ENCODE peak calls at places on chromosomes 7 and 10, in seven cellular contexts. B is sigmoid colon, I is transverse colon, L is adipocyte, M is ovary, S is aorta, R is mucosa of descending colon. Q is an unnamed sample. For H3K4me1, the result is how much of the 10 kb centered on the place peaks cover.

GRCh38 chr10:123101844-123102243 is 33.9 kb upstream of the HMX3 start:
- DNase-seq in B (no peak), I (peak), L (no peak), M (no peak), S (no peak), R (peak), Q (no peak)

GRCh38 chr10:124403548-124403947 is 15.2 kb downstream of the OAT start:
- DNase-seq in B (no peak), I (no peak), L (peak), M (no peak), S (peak), R (peak), Q (no peak)

GRCh38 chr7:30406664-30407425 is 71.7 kb downstream of the NOD1 start:
- DNase-seq in B (no peak), I (no peak), L (no peak), M (no peak), S (no peak), R (no peak), Q (no peak)

GRCh38 chr10:19702215-19702614 is 114.0 kb upstream of the PLXDC2 start:
- DNase-seq in B (no peak), I (no peak), L (peak), M (no peak), S (no peak), R (no peak), Q (no peak)

GRCh38 chr7:36370046-36370445 is 19.6 kb upstream of the ANLN start:
- DNase-seq in B (no peak), I (no peak), L (no peak), M (no peak), S (no peak), R (no peak), Q (no peak)

GRCh38 chr7:46363688-46364087 is 442.6 kb upstream of the IGFBP3 start:
- DNase-seq in B (no peak), I (no peak), L (no peak), M (no peak), S (no peak), R (peak), Q (peak)

GRCh38 chr10:24448351-24449009 is 239.5 kb downstream of the KIAA1217 start:
- DNase-seq in B (no peak), I (no peak), L (peak), M (no peak), S (no peak), R (no peak), Q (no peak)

GRCh38 chr10:28276384-28276783 is 26.5 kb downstream of the MPP7 start:
- DNase-seq in B (no peak), I (no peak), L (no peak), M (no peak), S (no peak), R (no peak), Q (no peak)

GRCh38 chr10:97081621-97082235 is 104.0 kb downstream of the SLIT1 start:
- DNase-seq in B (no peak), I (peak), L (peak), M (peak), S (no peak), R (peak), Q (peak)

GRCh38 chr7:72316148-72316547 is 96.0 kb downstream of the CALN1 start:
- DNase-seq in B (no peak), I (no peak), L (no peak), M (no peak), S (no peak), R (no peak), Q (no peak)

GRCh38 chr10:4246881-4247358 is 461.9 kb upstream of the KLF6 start:
- DNase-seq in B (no peak), I (no peak), L (peak), M (no peak), S (no peak), R (no peak), Q (no peak)

GRCh38 chr10:18683427-18683826 is 24.2 kb downstream of the ARL5B start:
- DNase-seq in B (no peak), I (no peak), L (peak), M (no peak), S (no peak), R (no peak), Q (no peak)

GRCh38 chr10:80283119-80283518 is 6.3 kb downstream of the MAT1A start:
- DNase-seq in B (no peak), I (no peak), L (no peak), M (no peak), S (no peak), R (no peak), Q (no peak)

GRCh38 chr10:32982911-32983310 is 24.9 kb upstream of the ITGB1 start:
- DNase-seq in B (no peak), I (no peak), L (peak), M (no peak), S (no peak), R (no peak), Q (no peak)

GRCh38 chr10:59513558-59513957 is 151.2 kb upstream of the FAM13C start:
- DNase-seq in B (no peak), I (no peak), L (peak), M (no peak), S (no peak), R (no peak), Q (no peak)

GRCh38 chr7:100166966-100167911 is 1.2 kb downstream of the GAL3ST4 start:
- DNase-seq in B (peak), I (no peak), L (no peak), M (no peak), S (peak), R (no peak), Q (no peak)

GRCh38 chr10:86304436-86304835 is 62.2 kb downstream of the GRID1 start:
- DNase-seq in B (peak), I (no peak), L (no peak), M (no peak), S (no peak), R (no peak), Q (no peak)

GRCh38 chr10:86303626-86304025 is 63.0 kb downstream of the GRID1 start:
- DNase-seq in B (peak), I (no peak), L (no peak), M (no peak), S (no peak), R (no peak), Q (no peak)

GRCh38 chr10:86308056-86308455 is 58.5 kb downstream of the GRID1 start:
- DNase-seq in B (peak), I (no peak), L (no peak), M (no peak), S (no peak), R (no peak), Q (no peak)

GRCh38 chr10:86306628-86307278 is 59.8 kb downstream of the GRID1 start:
- DNase-seq in B (no peak), I (no peak), L (peak), M (no peak), S (no peak), R (peak), Q (peak)

GRCh38 chr10:86305521-86305920 is 61.1 kb downstream of the GRID1 start:
- DNase-seq in B (peak), I (no peak), L (no peak), M (no peak), S (no peak), R (no peak), Q (no peak)
- H3K4me1 ChIP-seq in B (under half), I (under half), L (under half), M (under half), S (under half), R (under half), Q (under half)

GRCh38 chr10:73166972-73167371 is 836 bp downstream of the ECD start:
- DNase-seq in B (no peak), I (no peak), L (no peak), M (no peak), S (no peak), R (no peak), Q (no peak)
- H3K4me1 ChIP-seq in B (under half), I (half or more), L (under half), M (under half), S (under half), R (under half), Q (under half)

DNA sequence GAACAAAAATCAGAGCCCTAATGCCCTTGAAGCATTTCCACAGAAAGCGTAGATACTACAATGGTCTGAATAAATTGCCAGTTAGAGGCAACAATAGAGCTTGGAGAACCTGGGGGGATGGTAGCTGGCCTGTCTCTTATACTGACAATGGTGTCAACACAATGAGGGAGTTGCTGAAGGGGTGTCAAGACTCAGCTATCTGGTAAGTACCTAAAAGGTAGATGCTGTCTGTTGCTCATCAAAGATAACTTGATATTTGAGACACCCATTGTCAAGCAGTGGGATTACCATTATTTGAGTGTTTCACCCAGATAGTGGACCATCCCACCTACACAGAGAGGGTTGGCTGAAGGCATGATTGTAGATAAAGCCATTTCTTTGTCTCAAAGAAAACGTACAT is 72.8 kb downstream of the PDE1C start:
- DNase-seq in B (no peak), I (no peak), L (no peak), M (no peak), S (no peak), R (no peak), Q (no peak)
- H3K4me1 ChIP-seq in B (under half), I (under half), L (under half), M (under half), S (under half), R (under half), Q (under half)

GRCh38 chr10:101453791-101454718 is 100.1 kb downstream of the BTRC start:
- DNase-seq in B (no peak), I (no peak), L (peak), M (no peak), S (no peak), R (no peak), Q (no peak)
- H3K4me1 ChIP-seq in B (under half), I (under half), L (under half), M (under half), S (under half), R (under half), Q (under half)

DNA sequence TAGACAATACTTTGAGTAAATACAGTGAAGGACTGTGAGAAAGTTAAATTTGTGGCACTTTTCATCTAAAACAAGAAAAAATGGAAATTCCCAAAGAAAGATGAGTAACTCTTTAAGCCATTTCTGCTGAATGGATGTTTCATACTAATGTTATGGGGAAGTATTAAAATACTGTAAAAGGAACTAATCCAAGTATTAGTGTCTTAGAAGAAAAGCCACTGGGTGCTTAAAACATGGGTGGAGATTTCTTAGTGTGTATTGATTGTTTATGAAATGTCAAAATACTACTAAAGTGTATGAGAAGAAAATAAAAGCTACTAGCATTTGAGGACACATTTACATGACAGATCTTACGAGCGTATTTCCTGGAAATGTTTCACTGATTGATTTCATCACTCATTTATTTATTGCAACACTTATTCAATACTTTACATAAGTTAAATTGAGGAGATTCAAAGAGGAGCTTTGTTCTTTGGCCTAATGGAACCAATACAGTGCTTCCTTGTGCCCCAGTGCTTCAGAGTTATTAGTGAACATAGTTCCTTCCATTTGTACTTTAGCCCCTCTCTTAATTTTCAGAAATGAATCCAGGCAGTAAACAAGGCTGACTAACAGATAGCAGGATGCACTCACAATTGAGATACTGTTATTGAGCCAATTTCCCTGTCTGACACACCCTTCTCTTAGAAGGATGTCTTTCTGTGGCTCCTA is 155.5 kb upstream of the AHR start:
- DNase-seq in B (no peak), I (no peak), L (peak), M (no peak), S (no peak), R (no peak), Q (no peak)
- H3K4me1 ChIP-seq in B (under half), I (under half), L (under half), M (under half), S (under half), R (under half), Q (under half)

DNA sequence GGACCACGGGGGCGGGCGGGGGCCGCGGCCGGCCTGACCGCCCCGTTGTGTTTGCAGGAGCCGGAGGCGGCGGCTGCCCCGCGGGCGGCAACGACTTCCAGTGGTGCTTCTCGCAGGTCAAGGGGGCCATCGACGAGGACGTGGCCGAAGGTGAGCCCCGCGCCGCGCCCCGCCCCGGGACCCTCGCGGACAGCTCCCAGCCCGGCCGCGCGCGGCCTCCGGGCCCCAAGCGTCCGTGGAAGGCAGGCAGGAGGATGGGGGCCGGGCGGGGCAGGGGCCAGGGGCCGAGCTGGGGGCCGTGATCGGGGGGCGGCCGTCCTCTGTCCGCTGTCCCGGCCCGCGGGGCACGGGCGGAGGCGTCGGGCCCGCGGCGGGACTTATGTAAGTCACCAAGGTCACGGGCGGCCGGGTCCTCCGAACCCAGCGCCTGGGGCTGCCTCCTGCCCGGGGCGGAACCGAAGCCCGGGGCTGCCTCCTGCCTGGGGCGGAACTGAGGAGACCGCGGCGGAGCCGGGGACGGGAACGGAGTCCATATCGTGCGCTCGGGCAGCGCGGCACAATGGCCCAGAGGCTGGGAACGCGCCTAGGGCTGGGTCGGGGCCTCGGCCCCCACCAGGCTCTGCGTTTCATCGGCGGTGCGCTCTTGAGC is 497 bp downstream of the PPP2R2D start:
- DNase-seq in B (peak), I (peak), L (peak), M (peak), S (peak), R (peak), Q (peak)
- H3K4me1 ChIP-seq in B (half or more), I (half or more), L (under half), M (under half), S (under half), R (under half), Q (under half)

Q was measured in right lobe of liver.